ENCODE peak calls at places on chromosomes 5 and 9, in four cellular contexts. One of them, this sample, is unnamed.

GRCh38 chr9:13580760-13581159 is 301.3 kb upstream of the MPDZ start:
- DNase-seq in GM12878: no peak
- DNase-seq in K562: no peak
- DNase-seq in A549: no peak
- DNase-seq in this sample: no peak

GRCh38 chr5:58207076-58207475 is 252.8 kb downstream of the PLK2 start:
- DNase-seq in A549: no peak
- DNase-seq in GM12878: no peak
- DNase-seq in K562: no peak
- DNase-seq in this sample: no peak

GRCh38 chr9:137665697-137666504 is 47.1 kb downstream of the EHMT1 start:
- DNase-seq in A549: no peak
- DNase-seq in K562: no peak
- DNase-seq in GM12878: no peak
- DNase-seq in this sample: no peak

GRCh38 chr5:100772011-100772410 is 131.1 kb downstream of the ST8SIA4 start:
- DNase-seq in GM12878: no peak
- DNase-seq in K562: no peak
- DNase-seq in A549: no peak
- DNase-seq in this sample: no peak

GRCh38 chr9:133973791-133974630 is 18.1 kb downstream of the VAV2 start:
- DNase-seq in GM12878: no peak
- DNase-seq in A549: no peak
- DNase-seq in K562: no peak
- DNase-seq in this sample: no peak

GRCh38 chr9:78238061-78239038 is 2.5 kb downstream of the CEP78 start:
- DNase-seq in A549: no peak
- DNase-seq in K562: peak; percentile 13
- DNase-seq in GM12878: no peak
- DNase-seq in this sample: no peak

GRCh38 chr9:76818271-76818670 is 54.0 kb downstream of the PCA3 start:
- DNase-seq in K562: peak; percentile 4
- DNase-seq in A549: peak; percentile 80
- DNase-seq in GM12878: no peak
- DNase-seq in this sample: peak; percentile 98

GRCh38 chr5:58466939-58467338 is 7.1 kb upstream of the PLK2 start:
- DNase-seq in GM12878: no peak
- DNase-seq in K562: no peak
- DNase-seq in A549: peak; percentile 70
- DNase-seq in this sample: peak; percentile 66

GRCh38 chr5:145568581-145568980 is 266.6 kb downstream of the PRELID2 start:
- DNase-seq in GM12878: no peak
- DNase-seq in A549: no peak
- DNase-seq in K562: no peak
- DNase-seq in this sample: peak; percentile 66

GRCh38 chr9:12631866-12632265 is 61.3 kb upstream of the TYRP1 start:
- DNase-seq in K562: no peak
- DNase-seq in A549: no peak
- DNase-seq in GM12878: no peak
- DNase-seq in this sample: no peak

GRCh38 chr9:83034587-83034986 is 28.4 kb downstream of the RASEF start:
- DNase-seq in K562: no peak
- DNase-seq in GM12878: no peak
- DNase-seq in A549: peak; percentile 16
- DNase-seq in this sample: peak; percentile 43
- TF ChIP-seq RAD21 in K562: no peak
- TF ChIP-seq RAD21 in GM12878: no peak
- TF ChIP-seq RAD21 in A549: peak; percentile 18
- TF ChIP-seq RAD21 in this sample: no peak

DNA sequence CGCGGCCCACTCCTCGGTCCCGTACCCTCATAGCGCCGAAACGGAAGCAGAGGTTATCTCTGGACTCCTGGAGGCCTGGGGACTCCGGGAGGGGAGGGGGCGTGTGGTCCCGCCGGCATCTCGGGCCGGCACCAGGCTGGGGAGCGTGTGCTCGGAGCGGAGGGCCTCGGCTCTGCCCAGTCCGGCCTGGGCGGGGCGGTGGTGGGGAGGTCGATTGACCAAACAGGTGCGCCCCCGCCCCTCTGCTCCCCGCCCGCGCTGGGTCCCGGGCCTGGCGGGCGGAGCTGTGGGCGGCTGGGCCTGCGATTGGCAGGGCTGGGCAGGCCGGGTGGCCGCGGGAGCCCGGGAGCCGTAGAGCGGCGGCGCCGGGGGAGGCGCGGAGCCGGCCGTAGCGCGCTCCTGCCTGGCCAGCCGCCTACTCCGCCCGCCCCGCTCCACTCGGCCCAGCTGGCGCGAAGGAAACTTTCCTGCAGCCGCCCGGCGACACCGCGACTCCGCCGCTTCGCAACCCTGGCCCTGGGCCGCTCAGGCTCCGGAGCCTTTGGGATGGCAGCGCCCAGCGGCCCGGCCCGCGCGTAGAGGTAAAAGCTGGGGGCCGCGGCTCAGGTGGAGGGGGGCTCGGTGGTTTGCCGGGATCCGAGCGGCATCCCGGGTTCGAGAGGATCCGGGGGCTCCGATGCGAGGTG is 52.1 kb upstream of the DAB2IP start:
- DNase-seq in K562: no peak
- DNase-seq in GM12878: no peak
- DNase-seq in A549: peak; percentile 64
- DNase-seq in this sample: peak; percentile 26
- TF ChIP-seq BHLHE40 in K562: no peak
- TF ChIP-seq BHLHE40 in GM12878: no peak
- TF ChIP-seq BHLHE40 in A549: no peak
- TF ChIP-seq BHLHE40 in this sample: no peak

DNA sequence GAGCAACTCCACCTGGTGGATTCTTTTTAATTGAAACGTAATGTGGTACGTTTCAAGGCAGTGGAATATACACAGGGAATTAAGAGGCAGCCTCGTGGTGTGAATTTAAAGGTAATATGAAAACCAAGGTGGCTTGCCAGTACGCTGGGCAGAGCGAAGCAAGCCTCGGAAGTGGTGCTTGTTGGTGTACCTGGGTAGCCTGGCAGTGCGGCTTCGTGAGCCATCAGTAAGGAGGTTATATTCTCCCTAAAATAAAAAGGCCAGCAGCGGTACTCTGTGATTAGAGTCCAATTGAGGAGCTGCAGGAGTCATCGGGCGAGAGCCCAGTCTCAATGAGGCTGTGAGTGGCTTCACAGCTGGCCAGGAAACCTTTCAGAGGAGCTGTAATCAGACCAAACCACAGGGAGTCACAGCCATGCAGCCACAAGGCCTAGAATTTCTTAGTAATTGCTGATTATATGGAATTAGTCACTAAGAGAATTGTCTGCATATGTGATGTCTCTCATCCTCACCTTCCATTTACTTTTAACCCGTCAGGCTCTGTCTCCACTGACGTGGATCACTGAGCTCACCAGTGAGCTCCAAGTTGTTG is 57.7 kb downstream of the DCP2 start:
- DNase-seq in GM12878: no peak
- DNase-seq in K562: no peak
- DNase-seq in A549: no peak
- DNase-seq in this sample: peak; percentile 95
- TF ChIP-seq RAD21 in GM12878: no peak
- TF ChIP-seq RAD21 in K562: no peak
- TF ChIP-seq RAD21 in A549: no peak
- TF ChIP-seq RAD21 in this sample: peak; percentile 23

DNA sequence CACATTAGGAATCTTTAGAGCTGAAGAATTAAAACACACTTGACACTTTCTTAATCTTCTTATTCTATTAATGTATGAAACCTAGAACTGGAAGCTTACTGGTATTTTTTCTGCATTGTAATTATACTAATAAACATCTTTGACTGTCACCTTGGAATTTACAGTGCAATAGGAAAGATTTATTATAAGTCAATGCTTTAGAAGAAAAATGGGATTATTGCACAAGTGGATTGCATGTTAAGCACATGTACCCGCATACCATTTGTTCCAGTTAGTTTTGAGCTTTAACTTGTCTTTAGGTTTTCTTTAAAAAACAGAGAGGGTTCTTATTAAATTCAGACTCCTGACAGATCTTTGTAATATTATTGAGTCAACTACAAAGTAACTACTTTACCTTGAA is 278.5 kb downstream of the CCDC171 start:
- DNase-seq in K562: no peak
- DNase-seq in A549: no peak
- DNase-seq in GM12878: no peak
- DNase-seq in this sample: no peak
- TF ChIP-seq BHLHE40 in K562: no peak
- TF ChIP-seq BHLHE40 in A549: no peak
- TF ChIP-seq BHLHE40 in GM12878: no peak
- TF ChIP-seq BHLHE40 in this sample: no peak

GRCh38 chr5:154276932-154277331 is 86.4 kb downstream of the GALNT10 start:
- DNase-seq in A549: peak; percentile 23
- DNase-seq in GM12878: no peak
- DNase-seq in K562: peak; percentile 68
- DNase-seq in this sample: peak; percentile 97

GRCh38 chr5:154278908-154279307 is 88.4 kb downstream of the GALNT10 start:
- DNase-seq in K562: no peak
- DNase-seq in A549: no peak
- DNase-seq in GM12878: peak; percentile 26
- DNase-seq in this sample: peak; percentile 58

GRCh38 chr5:154276236-154276792 is 85.8 kb downstream of the GALNT10 start:
- DNase-seq in A549: no peak
- DNase-seq in GM12878: no peak
- DNase-seq in K562: no peak
- DNase-seq in this sample: no peak

GRCh38 chr5:154277499-154277898 is 87.0 kb downstream of the GALNT10 start:
- DNase-seq in K562: no peak
- DNase-seq in GM12878: no peak
- DNase-seq in A549: no peak
- DNase-seq in this sample: no peak

DNA sequence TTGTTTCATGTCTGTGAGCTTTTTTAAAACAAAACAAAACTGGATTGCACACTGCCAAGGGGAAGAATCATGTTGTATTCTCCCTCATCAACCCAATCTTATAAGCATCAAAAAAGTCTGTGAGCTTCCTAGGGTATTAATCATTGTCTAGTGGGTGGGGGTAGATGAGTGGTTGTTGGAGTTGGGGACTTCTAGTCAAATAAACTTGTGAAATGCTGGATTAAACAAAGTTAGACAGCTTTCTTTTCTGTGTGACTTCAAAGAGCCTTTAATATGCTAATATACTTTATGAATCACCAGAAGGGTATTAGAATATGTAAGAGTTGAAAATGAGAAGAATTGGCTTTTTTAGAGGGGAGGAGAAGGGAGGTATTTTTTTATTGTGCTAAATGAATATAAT is 87.6 kb downstream of the GALNT10 start:
- DNase-seq in A549: no peak
- DNase-seq in GM12878: no peak
- DNase-seq in K562: no peak
- DNase-seq in this sample: peak; percentile 19
- TF ChIP-seq RAD21 in A549: no peak
- TF ChIP-seq RAD21 in GM12878: no peak
- TF ChIP-seq RAD21 in K562: no peak
- TF ChIP-seq RAD21 in this sample: no peak

DNA sequence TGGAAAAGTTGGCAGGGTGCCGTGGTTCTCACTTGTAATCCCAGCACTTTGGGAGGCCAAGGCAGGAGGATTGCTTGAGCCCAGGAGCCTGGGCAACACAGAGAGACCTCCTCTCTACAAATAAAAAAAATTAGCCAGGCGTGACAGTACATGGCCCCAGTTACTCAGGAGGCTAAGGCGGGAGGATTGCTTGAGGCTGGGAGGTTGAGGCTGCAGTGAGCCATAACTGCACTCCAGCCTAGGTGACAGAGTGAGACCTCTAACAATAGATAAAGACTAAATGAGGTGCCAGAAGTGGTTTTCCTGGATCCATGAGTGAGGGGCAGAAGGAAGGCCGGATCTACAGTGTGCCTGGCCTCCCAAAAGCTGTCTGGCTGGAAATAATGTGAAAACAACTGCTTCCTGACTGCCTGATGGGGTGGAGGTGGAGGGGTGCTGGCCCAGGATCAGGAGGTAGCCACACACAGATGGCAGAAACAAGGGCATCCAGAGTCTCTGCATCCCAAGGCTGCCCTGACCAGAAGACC is 4.1 kb downstream of the SHB start:
- DNase-seq in K562: no peak
- DNase-seq in GM12878: no peak
- DNase-seq in A549: no peak
- DNase-seq in this sample: no peak
- TF ChIP-seq BHLHE40 in K562: no peak
- TF ChIP-seq BHLHE40 in GM12878: no peak
- TF ChIP-seq BHLHE40 in A549: no peak
- TF ChIP-seq BHLHE40 in this sample: no peak

DNA sequence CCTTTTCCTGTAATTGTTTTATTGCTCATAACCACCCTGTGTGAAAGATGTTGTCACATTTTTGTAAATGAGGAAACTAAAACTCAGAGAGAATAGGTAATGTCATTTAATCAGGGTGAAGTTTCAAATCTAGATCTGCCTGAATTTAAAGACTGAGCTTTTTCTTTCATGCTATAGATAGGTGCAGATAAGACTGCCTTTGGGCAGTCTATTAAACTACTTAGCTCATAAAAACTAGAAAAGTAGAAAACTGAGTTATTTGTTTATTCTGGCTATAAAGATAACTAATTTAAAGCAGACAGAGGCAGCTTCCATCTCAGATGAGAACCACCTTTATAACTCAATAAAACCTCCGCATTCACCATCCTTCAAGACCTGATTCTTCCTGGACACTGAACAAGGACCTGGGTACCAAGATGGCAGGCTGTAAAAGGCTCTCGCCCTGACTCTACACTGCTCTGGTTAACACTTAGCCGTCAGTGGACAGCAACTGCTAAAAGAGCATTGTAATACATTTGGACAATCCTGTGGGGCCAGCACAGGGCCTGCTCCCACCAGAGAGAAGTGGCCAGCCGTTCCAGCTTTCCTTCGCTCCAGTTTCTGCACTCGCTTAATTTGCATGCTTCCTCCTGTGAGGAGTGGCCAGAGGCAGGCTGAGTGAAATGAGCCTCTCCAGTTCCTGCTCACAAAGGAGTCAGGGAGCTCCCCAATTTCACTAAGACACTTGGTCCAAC is 566.5 kb downstream of the EFNA5 start:
- DNase-seq in K562: no peak
- DNase-seq in A549: no peak
- DNase-seq in GM12878: no peak
- DNase-seq in this sample: no peak
- TF ChIP-seq RAD21 in K562: no peak
- TF ChIP-seq RAD21 in A549: no peak
- TF ChIP-seq RAD21 in GM12878: no peak
- TF ChIP-seq RAD21 in this sample: no peak

GRCh38 chr9:136225748-136226679 is 19.6 kb downstream of the QSOX2 start:
- DNase-seq in A549: peak; percentile 74
- DNase-seq in K562: peak; percentile 74
- DNase-seq in GM12878: peak; percentile 31
- DNase-seq in this sample: peak; percentile 31
- TF ChIP-seq BHLHE40 in A549: peak; percentile 5
- TF ChIP-seq BHLHE40 in K562: peak; percentile 85
- TF ChIP-seq BHLHE40 in GM12878: peak; percentile 89
- TF ChIP-seq BHLHE40 in this sample: no peak